ENCODE peak calls at places on chromosomes 13 and 19, in five cellular contexts. V, K, W, X and O are unnamed samples.

GRCh38 chr13:99307648-99308339 is 595 bp upstream of the GPR183 start:
- DNase-seq in K (no peak), W (peak; percentile 58), V (no peak), X (no peak), O (peak; percentile 75)

GRCh38 chr13:76711515-76712182 is 174.6 kb downstream of the KCTD12 start:
- DNase-seq in W (no peak), X (no peak), V (no peak), K (no peak), O (no peak)

GRCh38 chr13:59533561-59534337 is 630.0 kb downstream of the DIAPH3 start:
- DNase-seq in K (no peak), V (no peak), X (no peak), W (no peak), O (no peak)

GRCh38 chr19:56538761-56539263 is at the start of gene ZFP28:
- DNase-seq in K (no peak), X (peak; percentile 78), W (peak; percentile 87), V (no peak), O (peak; percentile 94)

GRCh38 chr19:13160557-13160956 is 10.3 kb downstream of the IER2 start:
- DNase-seq in X (no peak), V (no peak), W (no peak), K (no peak), O (no peak)

GRCh38 chr19:18863843-18864362 is 32.1 kb downstream of the CERS1 start:
- DNase-seq in W (peak; percentile 46), K (no peak), X (no peak), V (no peak), O (peak; percentile 67)

GRCh38 chr13:51244637-51245405 is 22.6 kb downstream of the FAM124A start:
- DNase-seq in K (no peak), W (no peak), V (no peak), X (no peak), O (peak; percentile 53)

GRCh38 chr19:33333615-33334014 is 31.3 kb upstream of the CEBPA start:
- DNase-seq in X (no peak), K (no peak), V (no peak), W (no peak), O (no peak)